ENCODE peak calls at places on chromosomes 13 and 19, in eight cellular contexts. E is HT1080; T is activated CD4-positive, alpha-beta T cell treated with anti-CD3 and anti-CD28 coated beads, Interleukin-2, amount 50 U/mL, for 48 hours; V is GDM1; F is ascending aorta; G is T-helper 17 cell; S is K562; H is retina. Q is an unnamed sample.

GRCh38 chr19:548841-549830 is 5.3 kb downstream of the GZMM start:
- DNase-seq in E (no peak), T (no peak), V (no peak), S (no peak), H (no peak), G (no peak), F (no peak), Q (no peak)

GRCh38 chr13:44331912-44332840 is 41.4 kb upstream of the SERP2 start:
- DNase-seq in E (peak; percentile 92), G (no peak), H (peak; percentile 72), T (no peak), S (peak; percentile 12), V (peak; percentile 52), F (peak; percentile 87), Q (no peak)

GRCh38 chr19:45668342-45668871 is 386 bp downstream of the GIPR start:
- DNase-seq in E (no peak), F (no peak), T (peak; percentile 55), H (no peak), S (no peak), V (no peak), G (no peak), Q (no peak)

GRCh38 chr13:95643814-95644598 is 500 bp downstream of the DZIP1 start:
- DNase-seq in F (no peak), V (no peak), S (no peak), H (peak; percentile 89), T (peak; percentile 7), E (peak; percentile 55), G (no peak), Q (peak; percentile 63)

GRCh38 chr13:103046676-103047075 is 19.5 kb downstream of the SLC10A2 start:
- DNase-seq in V (no peak), S (no peak), T (no peak), F (no peak), G (no peak), E (no peak), H (no peak), Q (no peak)

GRCh38 chr19:32862173-32862572 is 7.4 kb downstream of the SLC7A9 start:
- DNase-seq in G (no peak), T (no peak), S (no peak), V (no peak), E (no peak), F (no peak), H (no peak), Q (peak; percentile 63)

GRCh38 chr19:48053856-48054255 is 10.0 kb upstream of the CABP5 start:
- DNase-seq in G (no peak), E (peak; percentile 5), F (no peak), H (no peak), V (no peak), T (no peak), S (no peak), Q (no peak)

GRCh38 chr19:5292453-5292842 is 48.2 kb downstream of the PTPRS start:
- DNase-seq in E (no peak), H (peak; percentile 36), V (peak; percentile 9), G (no peak), T (no peak), S (no peak), F (no peak), Q (no peak)

GRCh38 chr13:20814224-20814910 is 40.6 kb upstream of the EEF1AKMT1 start:
- DNase-seq in F (peak; percentile 96), V (no peak), T (no peak), S (no peak), G (no peak), H (no peak), E (peak; percentile 90), Q (peak; percentile 87)

GRCh38 chr13:28611654-28612131 is 47.2 kb upstream of the POMP start:
- DNase-seq in H (no peak), G (no peak), F (no peak), V (peak; percentile 50), S (peak; percentile 24), E (peak; percentile 49), T (no peak), Q (no peak)

GRCh38 chr19:11792942-11793341 is 5.4 kb upstream of the ZNF491 start:
- DNase-seq in T (no peak), V (no peak), G (no peak), S (no peak), F (no peak), H (no peak), E (no peak), Q (no peak)

GRCh38 chr19:49017666-49018351 is 918 bp upstream of the LHB start:
- DNase-seq in V (no peak), S (peak; percentile 72), G (peak; percentile 58), H (peak; percentile 65), T (peak; percentile 69), F (peak; percentile 77), E (no peak), Q (peak; percentile 75)

GRCh38 chr19:45051929-45052579 is 13.2 kb downstream of the CLASRP start:
- DNase-seq in E (no peak), V (no peak), F (no peak), S (no peak), G (no peak), H (no peak), T (no peak), Q (no peak)

GRCh38 chr13:71773534-71773933 is 93.5 kb downstream of the DACH1 start:
- DNase-seq in V (no peak), F (no peak), S (no peak), T (no peak), E (no peak), G (no peak), H (no peak), Q (no peak)

GRCh38 chr13:24233351-24233901 is 72.9 kb downstream of the SPATA13 start:
- DNase-seq in V (no peak), E (no peak), T (no peak), S (no peak), F (no peak), G (no peak), H (no peak), Q (no peak)

GRCh38 chr19:3525052-3525451 is 13.9 kb upstream of the TEKTIP1 start:
- DNase-seq in H (no peak), V (no peak), G (no peak), S (no peak), E (no peak), F (no peak), T (no peak), Q (no peak)

GRCh38 chr19:17522988-17523872 is 11.8 kb downstream of the PGLS start:
- DNase-seq in S (no peak), T (peak; percentile 70), F (peak; percentile 72), H (no peak), V (peak; percentile 97), E (no peak), G (no peak), Q (no peak)

GRCh38 chr13:54859827-54860226 is 1831.2 kb downstream of the OLFM4 start:
- DNase-seq in T (no peak), G (no peak), S (no peak), V (no peak), E (peak; percentile 36), H (no peak), F (no peak), Q (no peak)

GRCh38 chr13:108214511-108215383 is 589 bp downstream of the LIG4 start:
- DNase-seq in G (no peak), S (no peak), T (no peak), E (no peak), V (no peak), F (no peak), H (no peak), Q (peak; percentile 60)